ENCODE peak calls at places on chromosomes 13 and 19, in nine cellular contexts. U is GM13977; K is stimulated activated CD8-positive, alpha-beta memory T cell treated with anti-CD3 and anti-CD28 coated beads, Interleukin-15, amount 100 ng/mL, for 4 hours; H is thyroid gland; C is psoas muscle; X is retina; P is HEK293T; E is heart right ventricle; G is astrocyte of the spinal cord. O is an unnamed sample.

GRCh38 chr19:5107432-5108122 is 138.7 kb downstream of the KDM4B start:
- DNase-seq in U (no peak), H (no peak), X (peak; percentile 47), C (no peak), P (no peak), G (peak; percentile 59), K (no peak), E (no peak), O (no peak)

GRCh38 chr19:7461841-7462629 is 26.8 kb downstream of the PEX11G start:
- DNase-seq in P (no peak), C (no peak), H (no peak), E (no peak), U (no peak), K (no peak), G (no peak), X (no peak), O (no peak)

GRCh38 chr19:1449467-1450442 is at the start of gene APC2:
- DNase-seq in H (no peak), G (peak; percentile 22), P (peak; percentile 78), E (no peak), C (no peak), X (peak; percentile 94), U (peak; percentile 83), K (no peak), O (no peak)

GRCh38 chr13:66415444-66415843 is 814.7 kb downstream of the PCDH9 start:
- DNase-seq in U (no peak), H (no peak), P (peak; percentile 35), C (no peak), E (no peak), G (no peak), X (no peak), K (no peak), O (no peak)

GRCh38 chr13:80213201-80213600 is 127.7 kb downstream of the SPRY2 start:
- DNase-seq in P (no peak), K (no peak), E (no peak), C (no peak), X (peak; percentile 27), G (no peak), U (no peak), H (no peak), O (no peak)

GRCh38 chr19:12464769-12465725 is 19.6 kb downstream of the ZNF709 start:
- DNase-seq in P (no peak), C (no peak), X (no peak), E (no peak), G (no peak), U (no peak), H (no peak), K (no peak), O (no peak)

GRCh38 chr13:104641309-104641708 is 1575.1 kb upstream of the SLC10A2 start:
- DNase-seq in X (no peak), C (no peak), E (no peak), G (peak; percentile 32), P (no peak), H (no peak), K (no peak), U (no peak), O (peak; percentile 20)

GRCh38 chr19:11377237-11377636 is 2.8 kb downstream of the SWSAP1 start:
- DNase-seq in E (no peak), K (no peak), P (no peak), G (peak; percentile 92), U (no peak), C (no peak), H (peak; percentile 58), X (no peak), O (peak; percentile 71)

GRCh38 chr19:45069056-45069455 is 7.2 kb downstream of the ZNF296 start:
- DNase-seq in G (no peak), U (no peak), X (no peak), P (no peak), K (no peak), H (no peak), E (no peak), C (no peak), O (peak; percentile 50)

GRCh38 chr13:36418022-36418805 is 14.1 kb upstream of the CCNA1 start:
- DNase-seq in K (no peak), E (no peak), P (no peak), X (no peak), G (peak; percentile 73), U (no peak), H (no peak), C (no peak), O (peak; percentile 67)

GRCh38 chr13:34618654-34619053 is 323.4 kb upstream of the NBEA start:
- DNase-seq in G (no peak), K (no peak), X (no peak), E (no peak), U (no peak), C (no peak), H (no peak), P (no peak), O (no peak)

GRCh38 chr13:20826810-20827560 is 53.2 kb upstream of the EEF1AKMT1 start:
- DNase-seq in U (no peak), E (no peak), H (no peak), K (no peak), C (no peak), P (no peak), G (peak; percentile 47), X (no peak), O (no peak)

GRCh38 chr19:29983568-29983967 is 41.5 kb downstream of the URI1 start:
- DNase-seq in G (no peak), K (no peak), E (no peak), X (no peak), C (no peak), U (no peak), P (no peak), H (no peak), O (no peak)